ENCODE peak calls at places on chromosomes 13 and 19, in six cellular contexts. Q, K, B, X, S and V are unnamed samples. For H3K4me1, the result is how much of the 10 kb centered on the place peaks cover.

GRCh38 chr19:1453525-1454371 is 3.8 kb downstream of the APC2 start:
- DNase-seq in Q (peak), K (no peak), B (no peak), X (peak), S (no peak), V (no peak)

GRCh38 chr13:20767309-20767943 is 6.3 kb downstream of the EEF1AKMT1 start:
- DNase-seq in Q (no peak), K (no peak), B (no peak), X (no peak), S (no peak), V (no peak)

GRCh38 chr13:21672811-21673591 is 2.1 kb downstream of the FGF9 start:
- DNase-seq in Q (peak), K (no peak), B (no peak), X (no peak), S (no peak), V (no peak)

GRCh38 chr13:30257433-30258099 is 49.8 kb downstream of the KATNAL1 start:
- DNase-seq in Q (peak), K (no peak), B (peak), X (no peak), S (no peak), V (no peak)

GRCh38 chr19:58401825-58402433 is 6.5 kb downstream of the RNF225 start:
- DNase-seq in Q (no peak), K (peak), B (no peak), X (no peak), S (no peak), V (no peak)

GRCh38 chr13:71360041-71360440 is 507.0 kb downstream of the DACH1 start:
- DNase-seq in Q (no peak), K (no peak), B (no peak), X (no peak), S (no peak), V (no peak)

GRCh38 chr19:15340086-15340485 is 7.7 kb upstream of the BRD4 start:
- DNase-seq in Q (no peak), K (no peak), B (no peak), X (no peak), S (no peak), V (no peak)

GRCh38 chr13:113862191-113862765 is 1.6 kb downstream of the GAS6 start:
- DNase-seq in Q (no peak), K (no peak), B (peak), X (no peak), S (no peak), V (no peak)

GRCh38 chr13:21530656-21531055 is 71.6 kb upstream of the ZDHHC20 start:
- DNase-seq in Q (no peak), K (no peak), B (no peak), X (no peak), S (no peak), V (no peak)

GRCh38 chr19:35542209-35542608 is 3.2 kb upstream of the TMEM147 start:
- DNase-seq in Q (no peak), K (no peak), B (no peak), X (no peak), S (no peak), V (no peak)

GRCh38 chr19:13163609-13164364 is 13.6 kb downstream of the IER2 start:
- DNase-seq in Q (peak), K (peak), B (peak), X (peak), S (peak), V (no peak)

GRCh38 chr13:50419896-50420295 is 404.7 kb downstream of the KCNRG start:
- DNase-seq in Q (no peak), K (no peak), B (no peak), X (no peak), S (no peak), V (no peak)

GRCh38 chr13:23915308-23915707 is 18.0 kb upstream of the C1QTNF9B start:
- DNase-seq in Q (no peak), K (no peak), B (no peak), X (no peak), S (no peak), V (no peak)

GRCh38 chr13:36323951-36324566 is 22.1 kb downstream of the SPART start:
- DNase-seq in Q (no peak), K (no peak), B (peak), X (no peak), S (no peak), V (no peak)
- H3K27ac ChIP-seq in Q (no peak), K (no peak), B (no peak), X (no peak), S (no peak), V (no peak)

DNA sequence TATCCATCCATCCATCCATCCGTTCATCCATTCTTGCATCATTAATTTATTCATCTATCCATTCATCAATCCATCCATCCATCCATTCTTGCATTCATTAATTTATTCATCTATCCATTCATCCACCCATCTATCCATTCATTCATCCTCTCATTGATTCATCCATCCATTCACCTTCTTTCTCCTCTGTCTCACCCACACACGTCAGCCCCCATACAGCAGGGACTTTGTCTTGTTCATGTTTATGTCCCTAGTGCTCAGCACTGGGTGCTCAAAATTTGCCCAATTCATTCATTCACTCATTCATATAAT is 683 bp upstream of the AP1M2 start:
- DNase-seq in Q (no peak), K (no peak), B (no peak), X (no peak), S (no peak), V (no peak)
- H3K4me3 ChIP-seq in Q (no peak), K (no peak), B (no peak), X (no peak), S (no peak), V (no peak)

GRCh38 chr19:41296323-41296935 is 13.5 kb upstream of the CCDC97 start:
- DNase-seq in Q (no peak), K (no peak), B (no peak), X (no peak), S (no peak), V (no peak)
- H3K4me1 ChIP-seq in Q (half or more), K (under half), B (under half), X (under half), S (under half), V (under half)

GRCh38 chr13:104571890-104572229 is 1505.6 kb upstream of the SLC10A2 start:
- DNase-seq in Q (no peak), K (no peak), B (no peak), X (no peak), S (no peak), V (no peak)
- H3K27ac ChIP-seq in Q (no peak), K (no peak), B (no peak), X (peak), S (no peak), V (no peak)

GRCh38 chr19:45418812-45419211 is 4.9 kb downstream of the ERCC1 start:
- DNase-seq in Q (no peak), K (no peak), B (no peak), X (no peak), S (no peak), V (no peak)

GRCh38 chr19:45420871-45421270 is 2.8 kb downstream of the ERCC1 start:
- DNase-seq in Q (no peak), K (no peak), B (no peak), X (no peak), S (no peak), V (no peak)

GRCh38 chr19:45419396-45419795 is 4.3 kb downstream of the ERCC1 start:
- DNase-seq in Q (no peak), K (peak), B (no peak), X (no peak), S (no peak), V (no peak)

GRCh38 chr19:45420356-45420755 is 3.4 kb downstream of the ERCC1 start:
- DNase-seq in Q (no peak), K (no peak), B (no peak), X (no peak), S (no peak), V (no peak)

GRCh38 chr19:45419895-45420294 is 3.8 kb downstream of the ERCC1 start:
- DNase-seq in Q (no peak), K (no peak), B (no peak), X (no peak), S (no peak), V (no peak)
- H3K4me3 ChIP-seq in Q (no peak), K (no peak), B (no peak), X (no peak), S (no peak), V (no peak)

GRCh38 chr19:56670961-56671612 is 470 bp downstream of the ZNF835 start:
- DNase-seq in Q (no peak), K (no peak), B (no peak), X (no peak), S (no peak), V (no peak)
- H3K4me1 ChIP-seq in Q (under half), K (under half), B (under half), X (under half), S (under half), V (under half)

DNA sequence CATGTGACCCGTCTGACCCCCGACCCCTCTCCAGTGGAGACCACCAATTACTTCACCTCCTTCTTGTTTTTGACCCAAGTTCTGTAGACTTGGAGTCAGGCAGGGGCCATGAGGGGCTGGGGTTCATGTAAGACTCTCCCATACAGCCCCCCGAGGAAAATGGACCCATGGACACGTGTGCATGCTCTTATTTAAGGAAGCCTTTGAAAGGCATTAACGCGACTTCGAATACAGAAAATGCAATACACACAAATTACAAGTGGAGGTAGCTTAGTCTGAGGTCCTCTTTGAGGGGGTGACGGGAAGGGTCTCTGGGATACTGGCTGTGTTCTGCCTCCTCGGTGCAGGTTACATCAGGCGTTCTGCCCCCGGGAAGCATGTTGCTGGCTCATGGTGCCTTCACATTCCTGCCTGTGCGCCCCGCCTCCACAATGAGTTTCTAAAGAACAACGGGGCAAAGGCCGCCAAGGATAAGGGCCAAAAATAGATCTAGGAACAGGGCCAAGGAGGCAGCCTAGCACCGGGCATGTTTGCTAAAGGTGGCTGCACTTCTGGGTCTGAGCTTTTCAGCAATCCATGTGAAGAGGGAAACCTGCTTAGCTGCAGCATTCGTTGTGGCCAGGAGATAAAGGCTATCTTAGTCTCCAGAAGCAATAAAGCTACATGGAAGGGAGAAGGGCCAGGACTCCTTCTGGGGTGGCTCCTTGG is 54.5 kb downstream of the RAB20 start:
- DNase-seq in Q (peak), K (peak), B (peak), X (peak), S (peak), V (no peak)
- H3K27ac ChIP-seq in Q (peak), K (peak), B (no peak), X (peak), S (peak), V (peak)